ENCODE peak calls at places on chromosomes 2 and 18, in four cellular contexts. One of them, this sample, is unnamed.

GRCh38 chr2:17270894-17271293 is 247.3 kb downstream of the RAD51AP2 start:
- DNase-seq in right cardiac atrium: no peak
- DNase-seq in mucosa of gallbladder: no peak
- DNase-seq in Jurkat, Clone E6-1: peak
- DNase-seq in this sample: no peak

GRCh38 chr2:84875213-84875560 is 5.7 kb downstream of the TRABD2A start:
- DNase-seq in right cardiac atrium: no peak
- DNase-seq in mucosa of gallbladder: no peak
- DNase-seq in Jurkat, Clone E6-1: no peak
- DNase-seq in this sample: no peak

GRCh38 chr2:166180951-166181812 is 53.4 kb upstream of the SCN1A start:
- DNase-seq in right cardiac atrium: no peak
- DNase-seq in mucosa of gallbladder: peak
- DNase-seq in Jurkat, Clone E6-1: peak
- DNase-seq in this sample: no peak

GRCh38 chr2:157172866-157173578 is 84.5 kb upstream of the GALNT5 start:
- DNase-seq in right cardiac atrium: no peak
- DNase-seq in mucosa of gallbladder: no peak
- DNase-seq in Jurkat, Clone E6-1: no peak
- DNase-seq in this sample: no peak

GRCh38 chr2:137674991-137675390 is 289.3 kb upstream of the HNMT start:
- DNase-seq in right cardiac atrium: no peak
- DNase-seq in mucosa of gallbladder: no peak
- DNase-seq in Jurkat, Clone E6-1: no peak
- DNase-seq in this sample: no peak

GRCh38 chr2:69007603-69008002 is 5.4 kb upstream of the ANTXR1 start:
- DNase-seq in right cardiac atrium: no peak
- DNase-seq in mucosa of gallbladder: no peak
- DNase-seq in Jurkat, Clone E6-1: no peak
- DNase-seq in this sample: no peak

GRCh38 chr18:10681581-10682367 is 155.9 kb downstream of the NAPG start:
- DNase-seq in right cardiac atrium: no peak
- DNase-seq in mucosa of gallbladder: no peak
- DNase-seq in Jurkat, Clone E6-1: no peak
- DNase-seq in this sample: no peak

GRCh38 chr2:38164881-38165280 is 88.9 kb upstream of the CYP1B1 start:
- DNase-seq in right cardiac atrium: no peak
- DNase-seq in mucosa of gallbladder: no peak
- DNase-seq in Jurkat, Clone E6-1: no peak
- DNase-seq in this sample: no peak

GRCh38 chr18:9403795-9404564 is 69.4 kb downstream of the TWSG1 start:
- DNase-seq in right cardiac atrium: peak
- DNase-seq in mucosa of gallbladder: peak
- DNase-seq in Jurkat, Clone E6-1: no peak
- DNase-seq in this sample: peak

GRCh38 chr18:73758446-73758845 is 389.2 kb downstream of the FBXO15 start:
- DNase-seq in right cardiac atrium: no peak
- DNase-seq in mucosa of gallbladder: no peak
- DNase-seq in Jurkat, Clone E6-1: no peak
- DNase-seq in this sample: no peak

GRCh38 chr18:5103286-5103685 is 93.8 kb downstream of the AKAIN1 start:
- DNase-seq in right cardiac atrium: no peak
- DNase-seq in mucosa of gallbladder: no peak
- DNase-seq in Jurkat, Clone E6-1: no peak
- DNase-seq in this sample: no peak

GRCh38 chr2:11896386-11896785 is 150.0 kb downstream of the LPIN1 start:
- DNase-seq in right cardiac atrium: no peak
- DNase-seq in mucosa of gallbladder: no peak
- DNase-seq in Jurkat, Clone E6-1: no peak
- DNase-seq in this sample: no peak

GRCh38 chr2:175418224-175418843 is 236.8 kb upstream of the ATP5MC3 start:
- DNase-seq in right cardiac atrium: no peak
- DNase-seq in mucosa of gallbladder: no peak
- DNase-seq in Jurkat, Clone E6-1: no peak
- DNase-seq in this sample: no peak

GRCh38 chr2:30266051-30266621 is 34.8 kb downstream of the LBH start:
- DNase-seq in right cardiac atrium: peak
- DNase-seq in mucosa of gallbladder: peak
- DNase-seq in Jurkat, Clone E6-1: peak
- DNase-seq in this sample: no peak

GRCh38 chr2:212135739-212136138 is 402.9 kb downstream of the ERBB4 start:
- DNase-seq in right cardiac atrium: no peak
- DNase-seq in mucosa of gallbladder: no peak
- DNase-seq in Jurkat, Clone E6-1: no peak
- DNase-seq in this sample: no peak

GRCh38 chr2:222576390-222577081 is 79.4 kb downstream of the FARSB start:
- DNase-seq in right cardiac atrium: no peak
- DNase-seq in mucosa of gallbladder: no peak
- DNase-seq in Jurkat, Clone E6-1: no peak
- DNase-seq in this sample: no peak

GRCh38 chr2:189545424-189545823 is 35.2 kb downstream of the SLC40A1 start:
- DNase-seq in right cardiac atrium: no peak
- DNase-seq in mucosa of gallbladder: no peak
- DNase-seq in Jurkat, Clone E6-1: no peak
- DNase-seq in this sample: no peak

GRCh38 chr2:196244516-196244915 is 73.1 kb upstream of the STK17B start:
- DNase-seq in right cardiac atrium: no peak
- DNase-seq in mucosa of gallbladder: no peak
- DNase-seq in Jurkat, Clone E6-1: no peak
- DNase-seq in this sample: no peak

GRCh38 chr2:43276517-43276931 is 50.1 kb upstream of the ZFP36L2 start:
- DNase-seq in right cardiac atrium: no peak
- DNase-seq in mucosa of gallbladder: peak
- DNase-seq in Jurkat, Clone E6-1: no peak
- DNase-seq in this sample: no peak

GRCh38 chr2:101380376-101380775 is 6.9 kb downstream of the CREG2 start:
- DNase-seq in right cardiac atrium: peak
- DNase-seq in mucosa of gallbladder: no peak
- DNase-seq in Jurkat, Clone E6-1: no peak
- DNase-seq in this sample: no peak

GRCh38 chr2:65604246-65604645 is 171.8 kb upstream of the SPRED2 start:
- DNase-seq in right cardiac atrium: no peak
- DNase-seq in mucosa of gallbladder: peak
- DNase-seq in Jurkat, Clone E6-1: no peak
- DNase-seq in this sample: no peak

GRCh38 chr18:48605408-48605845 is 66.6 kb downstream of the CTIF start:
- DNase-seq in right cardiac atrium: no peak
- DNase-seq in mucosa of gallbladder: no peak
- DNase-seq in Jurkat, Clone E6-1: peak
- DNase-seq in this sample: no peak

GRCh38 chr2:190202604-190203003 is 117.0 kb downstream of the HIBCH start:
- DNase-seq in right cardiac atrium: no peak
- DNase-seq in mucosa of gallbladder: no peak
- DNase-seq in Jurkat, Clone E6-1: peak
- DNase-seq in this sample: no peak

GRCh38 chr2:174693344-174693743 is 70.9 kb downstream of the CHRNA1 start:
- DNase-seq in right cardiac atrium: no peak
- DNase-seq in mucosa of gallbladder: no peak
- DNase-seq in Jurkat, Clone E6-1: no peak
- DNase-seq in this sample: no peak

GRCh38 chr2:181970160-181970794 is 15.4 kb upstream of the PPP1R1C start:
- DNase-seq in right cardiac atrium: no peak
- DNase-seq in mucosa of gallbladder: peak
- DNase-seq in Jurkat, Clone E6-1: no peak
- DNase-seq in this sample: peak

GRCh38 chr2:181755181-181755580 is 74.9 kb upstream of the NEUROD1 start:
- DNase-seq in right cardiac atrium: no peak
- DNase-seq in mucosa of gallbladder: no peak
- DNase-seq in Jurkat, Clone E6-1: no peak
- DNase-seq in this sample: no peak

GRCh38 chr18:77087391-77088141 is 45.0 kb downstream of the MBP start:
- DNase-seq in right cardiac atrium: peak
- DNase-seq in mucosa of gallbladder: peak
- DNase-seq in Jurkat, Clone E6-1: no peak
- DNase-seq in this sample: peak

GRCh38 chr2:164737612-164738081 is 104.0 kb downstream of the COBLL1 start:
- DNase-seq in right cardiac atrium: peak
- DNase-seq in mucosa of gallbladder: peak
- DNase-seq in Jurkat, Clone E6-1: peak
- DNase-seq in this sample: peak

GRCh38 chr18:39788395-39788794 is 2166.6 kb upstream of the PIK3C3 start:
- DNase-seq in right cardiac atrium: no peak
- DNase-seq in mucosa of gallbladder: no peak
- DNase-seq in Jurkat, Clone E6-1: no peak
- DNase-seq in this sample: no peak

GRCh38 chr2:30702694-30703093 is 104.6 kb downstream of the CAPN13 start:
- DNase-seq in right cardiac atrium: no peak
- DNase-seq in mucosa of gallbladder: no peak
- DNase-seq in Jurkat, Clone E6-1: no peak
- DNase-seq in this sample: no peak

GRCh38 chr2:37652199-37652640 is 19.2 kb downstream of the CDC42EP3 start:
- DNase-seq in right cardiac atrium: no peak
- DNase-seq in mucosa of gallbladder: no peak
- DNase-seq in Jurkat, Clone E6-1: no peak
- DNase-seq in this sample: no peak

GRCh38 chr2:62920070-62920469 is 130.6 kb upstream of the OTX1 start:
- DNase-seq in right cardiac atrium: no peak
- DNase-seq in mucosa of gallbladder: no peak
- DNase-seq in Jurkat, Clone E6-1: no peak
- DNase-seq in this sample: no peak

GRCh38 chr2:116510117-116510671 is 1304.3 kb upstream of the DDX18 start:
- DNase-seq in right cardiac atrium: no peak
- DNase-seq in mucosa of gallbladder: no peak
- DNase-seq in Jurkat, Clone E6-1: peak
- DNase-seq in this sample: no peak

This sample was measured in left colon.